ENCODE peak calls at places on chromosomes 11 and 22, in ten cellular contexts. B is CD4-positive, alpha-beta memory T cell; R is GM13977; W is bronchial epithelial cell; Y is AG10803; N is cardiac muscle cell; M is KBM-7; T is left cardiac atrium; H is NCI-H2081 treated with DMSO at 0.1 percent for 48 hours; L is HAP-1. X is an unnamed sample.

GRCh38 chr11:82747471-82747870 is 13.8 kb upstream of the FAM181B start:
- DNase-seq in M (no peak), W (peak), H (no peak), B (no peak), R (no peak), N (no peak), L (no peak), T (no peak), Y (no peak), X (no peak)

GRCh38 chr11:70826541-70826943 is 425.8 kb downstream of the SHANK2 start:
- DNase-seq in H (peak), T (no peak), L (no peak), B (no peak), N (peak), M (no peak), Y (no peak), W (no peak), R (no peak), X (no peak)

GRCh38 chr11:120182790-120183491 is 27.9 kb upstream of the OAF start:
- DNase-seq in M (peak), B (no peak), R (no peak), Y (no peak), N (no peak), W (peak), T (no peak), L (peak), H (no peak), X (no peak)

GRCh38 chr11:33634291-33634834 is 66.3 kb downstream of the C11orf91 start:
- DNase-seq in N (peak), W (peak), L (no peak), M (no peak), B (no peak), Y (peak), T (no peak), H (no peak), R (no peak), X (no peak)

GRCh38 chr11:15969281-15969680 is 387.1 kb downstream of the SOX6 start:
- DNase-seq in W (peak), N (peak), M (peak), L (peak), R (peak), B (no peak), Y (peak), T (peak), H (no peak), X (peak)

GRCh38 chr22:17972385-17973181 is 51.8 kb downstream of the MICAL3 start:
- DNase-seq in R (no peak), L (peak), H (no peak), Y (peak), N (peak), T (no peak), W (peak), B (no peak), M (no peak), X (peak)

GRCh38 chr11:74739546-74740270 is 8.5 kb upstream of the CHRDL2 start:
- DNase-seq in R (peak), L (peak), M (peak), H (no peak), W (peak), B (peak), N (peak), Y (peak), T (peak), X (no peak)

GRCh38 chr11:35040221-35040942 is 98.6 kb upstream of the CD44 start:
- DNase-seq in R (peak), Y (peak), M (peak), N (peak), T (no peak), W (peak), B (peak), H (no peak), L (no peak), X (peak)

GRCh38 chr11:79167510-79168188 is 273.2 kb downstream of the TENM4 start:
- DNase-seq in N (no peak), Y (no peak), W (no peak), H (no peak), L (no peak), R (no peak), T (no peak), M (no peak), B (no peak), X (no peak)

GRCh38 chr22:32106930-32107329 is 52.2 kb downstream of the C22orf42 start:
- DNase-seq in H (no peak), M (peak), R (no peak), Y (no peak), N (peak), L (peak), T (no peak), B (no peak), W (peak), X (no peak)

GRCh38 chr22:24474221-24474620 is 20.9 kb upstream of the UPB1 start:
- DNase-seq in Y (peak), L (no peak), T (no peak), H (no peak), N (peak), M (no peak), B (no peak), W (peak), R (no peak), X (peak)

GRCh38 chr11:67014343-67014742 is 8.6 kb upstream of the SYT12 start:
- DNase-seq in Y (no peak), B (no peak), T (no peak), M (no peak), R (no peak), L (no peak), H (no peak), N (no peak), W (no peak), X (no peak)

GRCh38 chr22:25923952-25924351 is 182.0 kb downstream of the MYO18B start:
- DNase-seq in N (no peak), W (no peak), L (no peak), T (no peak), M (no peak), Y (no peak), B (no peak), R (no peak), H (no peak), X (no peak)

GRCh38 chr11:3000032-3000961 is 8.2 kb upstream of the NAP1L4 start:
- DNase-seq in M (no peak), N (peak), W (peak), H (peak), L (no peak), T (peak), B (no peak), Y (no peak), R (no peak), X (no peak)

GRCh38 chr11:115760921-115761320 is 256.7 kb upstream of the CADM1 start:
- DNase-seq in N (no peak), H (no peak), Y (no peak), W (no peak), B (no peak), L (no peak), M (no peak), R (no peak), T (no peak), X (no peak)

GRCh38 chr11:64923151-64923661 is 1.3 kb upstream of the PPP2R5B start:
- DNase-seq in L (no peak), M (no peak), W (no peak), Y (no peak), B (no peak), N (no peak), R (no peak), H (no peak), T (no peak), X (no peak)

GRCh38 chr11:70532728-70533127 is 134.4 kb downstream of the CTTN start:
- DNase-seq in W (no peak), L (no peak), N (no peak), Y (peak), B (no peak), T (no peak), R (no peak), M (no peak), H (no peak), X (no peak)

GRCh38 chr22:35705141-35705540 is 12.5 kb upstream of the APOL5 start:
- DNase-seq in N (peak), B (no peak), W (peak), T (no peak), M (no peak), L (no peak), R (no peak), H (no peak), Y (peak), X (peak)

GRCh38 chr22:20125201-20126174 is 6.1 kb upstream of the ZDHHC8 start:
- DNase-seq in T (no peak), W (no peak), R (no peak), M (no peak), H (no peak), L (no peak), N (no peak), Y (no peak), B (no peak), X (no peak)

GRCh38 chr11:44376423-44376822 is 66.5 kb upstream of the ALX4 start:
- DNase-seq in L (no peak), H (no peak), R (no peak), Y (no peak), N (no peak), W (no peak), T (no peak), M (no peak), B (no peak), X (no peak)

GRCh38 chr22:24208012-24208749 is 26.9 kb downstream of the SUSD2 start:
- DNase-seq in R (no peak), W (peak), N (peak), L (no peak), M (peak), T (peak), B (no peak), H (no peak), Y (peak), X (peak)

GRCh38 chr11:4680341-4680740 is 17.3 kb downstream of the OR51E2 start:
- DNase-seq in Y (no peak), M (no peak), H (peak), W (no peak), R (no peak), T (no peak), N (no peak), B (no peak), L (no peak), X (no peak)

GRCh38 chr22:39661842-39662676 is 91.5 kb downstream of the CACNA1I start:
- DNase-seq in M (no peak), N (no peak), Y (no peak), T (peak), R (peak), L (peak), B (peak), H (no peak), W (peak), X (no peak)

GRCh38 chr11:64451856-64452255 is 92.9 kb downstream of the RPS6KA4 start:
- DNase-seq in N (no peak), H (no peak), T (no peak), M (no peak), Y (no peak), R (no peak), L (no peak), W (no peak), B (no peak), X (no peak)

GRCh38 chr11:43738600-43739409 is 58.3 kb downstream of the HSD17B12 start:
- DNase-seq in B (no peak), H (no peak), M (peak), Y (peak), N (peak), L (peak), T (no peak), W (peak), R (no peak), X (peak)

X was measured in GM04503.